ENCODE peak calls at places on chromosomes 3 and 15, in five cellular contexts. R, U, V, A and I are unnamed samples.

GRCh38 chr15:38748710-38749109 is 184.1 kb upstream of the RASGRP1 start:
- DNase-seq in R (no peak), U (no peak), V (no peak), A (no peak), I (no peak)

GRCh38 chr15:90351479-90352108 is 490 bp upstream of the ZNF774 start:
- DNase-seq in R (peak; percentile 12), U (no peak), V (no peak), A (peak; percentile 72), I (no peak)

GRCh38 chr3:74267583-74268184 is 346.8 kb downstream of the CNTN3 start:
- DNase-seq in R (peak; percentile 7), U (no peak), V (no peak), A (no peak), I (no peak)

GRCh38 chr15:72176155-72176554 is 21.4 kb downstream of the GRAMD2A start:
- DNase-seq in R (no peak), U (no peak), V (no peak), A (no peak), I (no peak)

GRCh38 chr3:48226959-48227358 is 3.7 kb downstream of the CAMP start:
- DNase-seq in R (no peak), U (no peak), V (no peak), A (no peak), I (no peak)

GRCh38 chr3:42519568-42519962 is 17.1 kb downstream of the VIPR1 start:
- DNase-seq in R (no peak), U (no peak), V (no peak), A (no peak), I (no peak)

GRCh38 chr3:130934442-130935089 is 40.7 kb downstream of the ATP2C1 start:
- DNase-seq in R (no peak), U (no peak), V (no peak), A (no peak), I (no peak)

GRCh38 chr3:141092663-141093062 is 41.5 kb downstream of the SPSB4 start:
- DNase-seq in R (no peak), U (no peak), V (no peak), A (no peak), I (no peak)

GRCh38 chr15:101310163-101310480 is 15.1 kb upstream of the SNRPA1 start:
- DNase-seq in R (no peak), U (no peak), V (no peak), A (no peak), I (peak; percentile 76)

GRCh38 chr3:23129062-23129461 is 74.1 kb upstream of the UBE2E2 start:
- DNase-seq in R (no peak), U (no peak), V (no peak), A (no peak), I (no peak)

GRCh38 chr3:136464502-136464901 is 214.4 kb downstream of the PCCB start:
- DNase-seq in R (no peak), U (no peak), V (no peak), A (no peak), I (no peak)

GRCh38 chr3:141366285-141367037 is 1.8 kb upstream of the ZBTB38 start:
- DNase-seq in R (peak; percentile 80), U (peak; percentile 75), V (peak; percentile 83), A (no peak), I (no peak)

GRCh38 chr3:175002732-175003143 is 143.6 kb downstream of the NAALADL2 start:
- DNase-seq in R (no peak), U (no peak), V (no peak), A (no peak), I (no peak)

GRCh38 chr3:11099306-11099705 is 55.0 kb upstream of the HRH1 start:
- DNase-seq in R (no peak), U (no peak), V (no peak), A (no peak), I (no peak)

GRCh38 chr15:71752085-71752484 is 58.3 kb upstream of the NR2E3 start:
- DNase-seq in R (no peak), U (no peak), V (no peak), A (no peak), I (no peak)

GRCh38 chr15:57298204-57298603 is 78.1 kb upstream of the CGNL1 start:
- DNase-seq in R (no peak), U (no peak), V (no peak), A (no peak), I (no peak)

GRCh38 chr3:36741285-36741684 is 23.1 kb downstream of the DCLK3 start:
- DNase-seq in R (no peak), U (no peak), V (no peak), A (no peak), I (no peak)

GRCh38 chr3:197356275-197356674 is 57.9 kb upstream of the DLG1 start:
- DNase-seq in R (no peak), U (peak; percentile 84), V (no peak), A (no peak), I (no peak)

GRCh38 chr3:53846134-53846850 is at the start of the genes CHDH and IL17RB:
- DNase-seq in R (peak; percentile 6), U (peak; percentile 89), V (no peak), A (peak; percentile 94), I (no peak)

GRCh38 chr3:122921791-122922651 is 105.5 kb downstream of the SEMA5B start:
- DNase-seq in R (no peak), U (no peak), V (peak; percentile 62), A (peak; percentile 87), I (peak; percentile 71)

GRCh38 chr3:133135303-133135702 is 97.1 kb downstream of the TMEM108 start:
- DNase-seq in R (no peak), U (no peak), V (no peak), A (no peak), I (no peak)

GRCh38 chr15:78097667-78098066 is 5.3 kb downstream of the SH2D7 start:
- DNase-seq in R (no peak), U (no peak), V (peak; percentile 57), A (peak; percentile 48), I (peak; percentile 47)

GRCh38 chr3:183210862-183211341 is 42.2 kb upstream of the B3GNT5 start:
- DNase-seq in R (no peak), U (no peak), V (no peak), A (peak; percentile 16), I (no peak)

GRCh38 chr3:41164776-41165175 is 34.5 kb upstream of the CTNNB1 start:
- DNase-seq in R (no peak), U (no peak), V (no peak), A (no peak), I (no peak)

GRCh38 chr3:136343873-136344281 is 93.7 kb downstream of the PCCB start:
- DNase-seq in R (peak; percentile 91), U (peak; percentile 88), V (peak; percentile 95), A (no peak), I (peak; percentile 94)

GRCh38 chr3:66425032-66425431 is 75.8 kb downstream of the LRIG1 start:
- DNase-seq in R (no peak), U (no peak), V (peak; percentile 91), A (no peak), I (no peak)

GRCh38 chr3:78994174-78995027 is 773.4 kb downstream of the ROBO1 start:
- DNase-seq in R (peak; percentile 22), U (no peak), V (no peak), A (no peak), I (no peak)

GRCh38 chr15:26051771-26052685 is 188.9 kb upstream of the ATP10A start:
- DNase-seq in R (no peak), U (no peak), V (peak; percentile 82), A (no peak), I (no peak)

GRCh38 chr3:107429330-107430181 is 52.3 kb downstream of the CCDC54 start:
- DNase-seq in R (peak; percentile 83), U (peak; percentile 48), V (peak; percentile 92), A (peak; percentile 86), I (peak; percentile 81)
- TF ChIP-seq POLR2AphosphoS5 in R (no peak), U (no peak), V (peak; percentile 43), A (no peak), I (no peak)

DNA sequence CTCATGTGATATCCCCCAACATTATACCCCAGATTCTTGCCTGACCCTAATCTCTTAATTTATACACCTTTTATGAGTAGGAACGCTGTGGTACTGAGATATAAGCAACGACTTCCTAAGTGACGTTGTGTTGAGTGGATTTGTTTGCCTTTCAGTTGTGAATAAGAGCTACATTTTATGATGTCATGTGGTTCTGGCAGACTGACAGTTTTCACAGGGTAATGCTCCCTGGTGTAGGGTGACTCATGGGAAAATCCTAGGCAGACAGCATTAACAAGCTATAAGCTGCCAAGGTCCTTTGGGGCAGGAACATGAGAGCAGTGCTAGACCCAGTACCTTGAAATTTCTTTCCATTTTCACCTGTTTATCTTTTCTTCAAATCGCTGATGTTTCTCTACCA is 11.2 kb downstream of the C3orf52 start:
- DNase-seq in R (peak; percentile 99), U (peak; percentile 51), V (no peak), A (no peak), I (no peak)
- TF ChIP-seq POLR2A in R (no peak), U (no peak), V (no peak), A (no peak), I (no peak)

DNA sequence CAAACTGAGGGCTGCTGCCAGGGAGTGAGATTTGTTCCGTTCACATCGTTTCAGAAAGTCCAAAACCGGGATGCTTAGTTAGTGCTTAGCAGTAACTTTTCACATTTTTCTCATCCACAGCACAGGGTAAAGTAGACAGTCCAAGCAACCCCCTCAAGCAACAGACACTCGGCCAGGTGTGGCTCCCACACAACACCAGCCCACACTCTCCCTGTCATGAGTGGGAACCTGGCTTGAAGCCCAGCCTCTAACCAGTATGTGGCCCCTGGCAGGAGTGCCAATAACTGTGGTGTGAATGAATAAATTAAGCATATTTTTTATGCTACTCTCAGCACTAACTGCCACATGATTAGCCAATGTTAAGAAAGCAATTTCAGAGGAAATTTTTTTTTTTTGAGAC is 9.9 kb downstream of the IL17RD start:
- DNase-seq in R (no peak), U (no peak), V (no peak), A (no peak), I (no peak)
- TF ChIP-seq POLR2AphosphoS5 in R (no peak), U (no peak), V (no peak), A (no peak), I (no peak)

GRCh38 chr15:41583795-41584194 is 24.8 kb downstream of the TYRO3 start:
- DNase-seq in R (no peak), U (no peak), V (no peak), A (no peak), I (no peak)

GRCh38 chr15:41584636-41585139 is 25.7 kb downstream of the TYRO3 start:
- DNase-seq in R (no peak), U (no peak), V (no peak), A (no peak), I (no peak)

GRCh38 chr15:41581110-41581509 is 22.1 kb downstream of the TYRO3 start:
- DNase-seq in R (no peak), U (no peak), V (no peak), A (no peak), I (no peak)

DNA sequence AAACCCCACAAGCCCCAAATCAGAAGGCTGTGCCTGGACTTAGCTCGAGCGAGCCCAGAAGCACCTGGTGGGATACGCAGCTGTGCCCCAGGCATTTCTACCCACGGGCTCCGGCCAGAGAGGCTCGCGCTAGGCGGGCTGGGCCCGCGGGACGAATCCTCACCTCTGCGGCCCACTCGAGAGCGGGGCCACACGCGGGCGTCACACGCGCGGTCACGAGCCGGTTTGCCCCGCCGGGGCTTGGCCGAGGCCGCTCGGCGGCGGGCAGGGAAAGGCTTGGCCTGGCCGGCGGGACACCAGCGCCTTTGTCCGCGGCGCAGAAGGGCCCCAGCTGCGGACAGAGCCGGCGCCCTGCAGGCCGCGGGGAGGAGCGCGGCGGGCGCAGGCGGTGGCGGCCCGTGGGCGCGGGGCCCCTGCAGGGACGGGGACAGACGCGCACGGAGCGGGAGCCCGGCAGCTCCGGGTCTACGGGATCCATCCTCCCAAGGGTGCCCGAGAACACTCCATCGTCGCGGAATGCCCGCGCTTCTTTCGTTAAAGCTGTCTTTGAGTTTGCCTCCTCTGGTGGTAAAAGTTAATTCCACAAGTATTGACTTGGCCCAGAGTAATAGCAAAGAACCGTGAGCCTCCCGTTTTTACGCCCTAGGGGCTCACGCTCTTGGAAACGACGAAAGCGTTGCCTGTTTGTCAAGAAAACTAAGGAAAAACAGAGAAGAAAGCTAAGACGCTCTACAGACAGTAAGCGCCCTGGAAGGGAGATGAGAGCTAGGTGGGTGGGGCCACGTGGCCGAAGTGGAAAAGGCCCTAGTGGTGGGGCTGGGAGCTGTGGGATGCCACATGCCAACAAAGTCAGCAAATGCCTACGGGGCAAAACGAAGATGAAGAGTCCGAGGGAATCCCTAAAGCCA is 26.4 kb downstream of the TYRO3 start:
- DNase-seq in R (peak; percentile 73), U (peak; percentile 48), V (no peak), A (peak; percentile 88), I (no peak)
- TF ChIP-seq POLR2A in R (no peak), U (no peak), V (no peak), A (no peak), I (no peak)